ENCODE peak calls at places on chromosomes 11 and 22, in five cellular contexts. D is astrocyte of the spinal cord; F is NCI-H748 treated with DMSO at 0.1 percent for 48 hours; O is fibroblast of the conjunctiva; K is activated CD4-positive, alpha-beta T cell treated with anti-CD3 and anti-CD28 coated beads, Interleukin-2, amount 50 U/mL, for 1 hour. T is an unnamed sample.

GRCh38 chr11:103529217-103529684 is 420.0 kb downstream of the DYNC2H1 start:
- DNase-seq in D (peak), F (no peak), O (no peak), K (no peak), T (no peak)

GRCh38 chr11:69959461-69959860 is 118.7 kb upstream of the ANO1 start:
- DNase-seq in D (no peak), F (no peak), O (no peak), K (no peak), T (no peak)

GRCh38 chr11:69298778-69299461 is 5.0 kb downstream of the MYEOV start:
- DNase-seq in D (peak), F (no peak), O (no peak), K (no peak), T (no peak)

GRCh38 chr22:28198692-28199091 is 279.6 kb upstream of the PITPNB start:
- DNase-seq in D (no peak), F (no peak), O (no peak), K (no peak), T (no peak)

GRCh38 chr11:7844521-7844920 is 47.8 kb upstream of the OR5P2 start:
- DNase-seq in D (no peak), F (no peak), O (no peak), K (no peak), T (no peak)

GRCh38 chr11:86800076-86800955 is at the start of gene PRSS23:
- DNase-seq in D (peak), F (peak), O (peak), K (no peak), T (peak)

GRCh38 chr11:19915808-19916207 is 203.2 kb downstream of the NAV2 start:
- DNase-seq in D (no peak), F (no peak), O (no peak), K (no peak), T (no peak)

GRCh38 chr22:31229402-31230140 is 17.5 kb downstream of the LIMK2 start:
- DNase-seq in D (peak), F (no peak), O (no peak), K (no peak), T (peak)

GRCh38 chr11:73942030-73942429 is 8.8 kb upstream of the DNAJB13 start:
- DNase-seq in D (no peak), F (no peak), O (no peak), K (no peak), T (no peak)

GRCh38 chr22:33018232-33018864 is 39.8 kb downstream of the SYN3 start:
- DNase-seq in D (peak), F (no peak), O (peak), K (peak), T (peak)

GRCh38 chr22:50641696-50642607 is 14.0 kb upstream of the ARSA start:
- DNase-seq in D (peak), F (no peak), O (peak), K (no peak), T (peak)

GRCh38 chr11:113805640-113806039 is 26.0 kb downstream of the CLDN25 start:
- DNase-seq in D (no peak), F (no peak), O (no peak), K (no peak), T (no peak)

GRCh38 chr22:46609175-46609690 is 11.0 kb upstream of the GRAMD4 start:
- DNase-seq in D (no peak), F (no peak), O (no peak), K (no peak), T (peak)

GRCh38 chr11:105960252-105961245 is 61.5 kb downstream of the MSANTD4 start:
- DNase-seq in D (no peak), F (peak), O (no peak), K (no peak), T (no peak)

GRCh38 chr11:63870351-63871197 is 31.7 kb downstream of the MARK2 start:
- DNase-seq in D (no peak), F (no peak), O (no peak), K (no peak), T (peak)

GRCh38 chr11:96324912-96325311 is 18.1 kb downstream of the MAML2 start:
- DNase-seq in D (peak), F (no peak), O (peak), K (no peak), T (no peak)

GRCh38 chr22:23713696-23714595 is 23.1 kb downstream of the RGL4 start:
- DNase-seq in D (no peak), F (no peak), O (no peak), K (no peak), T (no peak)

GRCh38 chr11:79265756-79266322 is 175.0 kb downstream of the TENM4 start:
- DNase-seq in D (no peak), F (no peak), O (no peak), K (no peak), T (peak)

T was measured in small intestine.